ENCODE peak calls at places on chromosomes 3 and 15, in eight cellular contexts. One of them, this sample, is unnamed.

GRCh38 chr3:72679540-72680198 is 168.6 kb downstream of the SHQ1 start:
- DNase-seq in astrocyte of the spinal cord: peak
- DNase-seq in NCI-H1930: no peak
- DNase-seq in ELF-1: no peak
- DNase-seq in renal cortical epithelial cell: peak
- DNase-seq in epithelial cell of prostate: no peak
- DNase-seq in NCI-H748 treated with DMSO at 0.1 percent for 48 hours: peak
- DNase-seq in NAMALWA: no peak
- DNase-seq in this sample: peak

GRCh38 chr3:74267583-74268184 is 346.8 kb downstream of the CNTN3 start:
- DNase-seq in astrocyte of the spinal cord: peak
- DNase-seq in NCI-H748 treated with DMSO at 0.1 percent for 48 hours: no peak
- DNase-seq in NAMALWA: peak
- DNase-seq in epithelial cell of prostate: peak
- DNase-seq in NCI-H1930: no peak
- DNase-seq in renal cortical epithelial cell: peak
- DNase-seq in ELF-1: peak
- DNase-seq in this sample: peak

GRCh38 chr15:51229907-51230328 is 108.5 kb downstream of the CYP19A1 start:
- DNase-seq in ELF-1: peak
- DNase-seq in renal cortical epithelial cell: peak
- DNase-seq in NCI-H748 treated with DMSO at 0.1 percent for 48 hours: peak
- DNase-seq in NCI-H1930: no peak
- DNase-seq in astrocyte of the spinal cord: peak
- DNase-seq in NAMALWA: peak
- DNase-seq in epithelial cell of prostate: no peak
- DNase-seq in this sample: peak

GRCh38 chr3:113454625-113455024 is 13.3 kb upstream of the CFAP44 start:
- DNase-seq in NCI-H1930: no peak
- DNase-seq in epithelial cell of prostate: no peak
- DNase-seq in renal cortical epithelial cell: no peak
- DNase-seq in NCI-H748 treated with DMSO at 0.1 percent for 48 hours: no peak
- DNase-seq in ELF-1: no peak
- DNase-seq in NAMALWA: no peak
- DNase-seq in astrocyte of the spinal cord: no peak
- DNase-seq in this sample: no peak

GRCh38 chr3:84724877-84725276 is 233.9 kb upstream of the CADM2 start:
- DNase-seq in NAMALWA: no peak
- DNase-seq in NCI-H748 treated with DMSO at 0.1 percent for 48 hours: no peak
- DNase-seq in renal cortical epithelial cell: peak
- DNase-seq in epithelial cell of prostate: no peak
- DNase-seq in ELF-1: no peak
- DNase-seq in NCI-H1930: no peak
- DNase-seq in astrocyte of the spinal cord: peak
- DNase-seq in this sample: no peak

GRCh38 chr3:11603628-11604027 is 40.1 kb downstream of the VGLL4 start:
- DNase-seq in astrocyte of the spinal cord: peak
- DNase-seq in ELF-1: peak
- DNase-seq in NAMALWA: peak
- DNase-seq in renal cortical epithelial cell: no peak
- DNase-seq in epithelial cell of prostate: no peak
- DNase-seq in NCI-H748 treated with DMSO at 0.1 percent for 48 hours: no peak
- DNase-seq in NCI-H1930: no peak
- DNase-seq in this sample: peak

GRCh38 chr3:4582634-4583033 is 89.5 kb downstream of the ITPR1 start:
- DNase-seq in NAMALWA: no peak
- DNase-seq in epithelial cell of prostate: no peak
- DNase-seq in NCI-H748 treated with DMSO at 0.1 percent for 48 hours: no peak
- DNase-seq in astrocyte of the spinal cord: peak
- DNase-seq in ELF-1: peak
- DNase-seq in NCI-H1930: no peak
- DNase-seq in renal cortical epithelial cell: peak
- DNase-seq in this sample: peak

GRCh38 chr15:58981808-58982475 is 5.5 kb upstream of the RNF111 start:
- DNase-seq in astrocyte of the spinal cord: no peak
- DNase-seq in NCI-H1930: no peak
- DNase-seq in renal cortical epithelial cell: no peak
- DNase-seq in NCI-H748 treated with DMSO at 0.1 percent for 48 hours: no peak
- DNase-seq in epithelial cell of prostate: no peak
- DNase-seq in NAMALWA: peak
- DNase-seq in ELF-1: no peak
- DNase-seq in this sample: no peak

GRCh38 chr3:124601189-124601588 is 129.1 kb upstream of the UMPS start:
- DNase-seq in ELF-1: no peak
- DNase-seq in astrocyte of the spinal cord: no peak
- DNase-seq in renal cortical epithelial cell: peak
- DNase-seq in NCI-H748 treated with DMSO at 0.1 percent for 48 hours: no peak
- DNase-seq in NCI-H1930: no peak
- DNase-seq in epithelial cell of prostate: peak
- DNase-seq in NAMALWA: no peak
- DNase-seq in this sample: no peak

GRCh38 chr3:74631341-74631740 is 16.9 kb upstream of the CNTN3 start:
- DNase-seq in astrocyte of the spinal cord: no peak
- DNase-seq in renal cortical epithelial cell: no peak
- DNase-seq in ELF-1: no peak
- DNase-seq in epithelial cell of prostate: no peak
- DNase-seq in NAMALWA: no peak
- DNase-seq in NCI-H748 treated with DMSO at 0.1 percent for 48 hours: no peak
- DNase-seq in NCI-H1930: no peak
- DNase-seq in this sample: peak

GRCh38 chr3:190516416-190516815 is 2.5 kb downstream of the IL1RAP start:
- DNase-seq in epithelial cell of prostate: no peak
- DNase-seq in NCI-H748 treated with DMSO at 0.1 percent for 48 hours: no peak
- DNase-seq in ELF-1: no peak
- DNase-seq in NAMALWA: no peak
- DNase-seq in NCI-H1930: no peak
- DNase-seq in astrocyte of the spinal cord: peak
- DNase-seq in renal cortical epithelial cell: peak
- DNase-seq in this sample: no peak